ENCODE peak calls at places on chromosome 7, in five cellular contexts. O, F, U, C and B are unnamed samples.

GRCh38 chr7:159280008-159280407 is 135.3 kb upstream of the VIPR2 start:
- DNase-seq in C (no peak), F (no peak), O (no peak), U (no peak), B (no peak)

GRCh38 chr7:70072220-70072619 is 473.9 kb downstream of the AUTS2 start:
- DNase-seq in O (no peak), U (peak), C (peak), F (no peak), B (no peak)

GRCh38 chr7:88480901-88481300 is 174.2 kb upstream of the STEAP4 start:
- DNase-seq in O (no peak), F (no peak), C (peak), U (no peak), B (no peak)

GRCh38 chr7:151539055-151539714 is 19.5 kb upstream of the RHEB start:
- DNase-seq in C (peak), F (no peak), U (no peak), O (peak), B (no peak)

GRCh38 chr7:138008588-138009349 is 6.9 kb upstream of the CREB3L2 start:
- DNase-seq in F (peak), O (peak), U (peak), C (peak), B (peak)

GRCh38 chr7:6273380-6273837 is 985 bp upstream of the CYTH3 start:
- DNase-seq in C (no peak), F (no peak), O (no peak), U (no peak), B (no peak)

GRCh38 chr7:121442845-121443244 is 46.7 kb upstream of the FAM3C start:
- DNase-seq in F (no peak), C (no peak), O (peak), U (no peak), B (no peak)

GRCh38 chr7:27917774-27918314 is 177.9 kb downstream of the TAX1BP1 start:
- DNase-seq in U (peak), O (no peak), F (no peak), C (peak), B (no peak)

GRCh38 chr7:24241216-24241615 is 42.8 kb upstream of the NPY start:
- DNase-seq in F (no peak), U (no peak), O (no peak), C (peak), B (no peak)

GRCh38 chr7:151311294-151311864 is 30.2 kb upstream of the NUB1 start:
- DNase-seq in O (peak), C (no peak), F (no peak), U (peak), B (no peak)

GRCh38 chr7:83271212-83272099 is 108.8 kb upstream of the PCLO start:
- DNase-seq in F (no peak), U (peak), C (peak), O (no peak), B (no peak)

GRCh38 chr7:150429699-150430098 is 20.7 kb upstream of the GIMAP8 start:
- DNase-seq in O (no peak), F (no peak), C (no peak), U (no peak), B (no peak)

GRCh38 chr7:77197135-77197534 is 2.5 kb downstream of the FGL2 start:
- DNase-seq in C (no peak), U (no peak), O (no peak), F (no peak), B (no peak)

GRCh38 chr7:144019457-144019856 is 19.3 kb downstream of the OR6B1 start:
- DNase-seq in U (peak), F (no peak), C (peak), O (no peak), B (no peak)

GRCh38 chr7:28754027-28754426 is 204.1 kb downstream of the TRIL start:
- DNase-seq in U (peak), C (peak), O (no peak), F (no peak), B (peak)

GRCh38 chr7:12220321-12221046 is 9.4 kb downstream of the TMEM106B start:
- DNase-seq in F (no peak), U (no peak), O (no peak), C (peak), B (no peak)

GRCh38 chr7:33907625-33908024 is 2.3 kb downstream of the BMPER start:
- DNase-seq in F (no peak), C (no peak), O (no peak), U (no peak), B (no peak)

GRCh38 chr7:33905389-33906032 is at the start of gene BMPER:
- DNase-seq in U (peak), C (peak), O (peak), F (no peak), B (peak)

GRCh38 chr7:33906697-33907096 is 1.4 kb downstream of the BMPER start:
- DNase-seq in O (no peak), C (no peak), F (no peak), U (no peak), B (no peak)

GRCh38 chr7:33903770-33904679 is 1.3 kb upstream of the BMPER start:
- DNase-seq in U (peak), O (peak), F (no peak), C (peak), B (peak)

GRCh38 chr7:33904680-33905388 is 505 bp upstream of the BMPER start:
- DNase-seq in O (peak), C (peak), F (no peak), U (peak), B (peak)
- TF ChIP-seq CTCF in O (no peak), C (peak), F (peak), U (no peak), B (no peak)

DNA sequence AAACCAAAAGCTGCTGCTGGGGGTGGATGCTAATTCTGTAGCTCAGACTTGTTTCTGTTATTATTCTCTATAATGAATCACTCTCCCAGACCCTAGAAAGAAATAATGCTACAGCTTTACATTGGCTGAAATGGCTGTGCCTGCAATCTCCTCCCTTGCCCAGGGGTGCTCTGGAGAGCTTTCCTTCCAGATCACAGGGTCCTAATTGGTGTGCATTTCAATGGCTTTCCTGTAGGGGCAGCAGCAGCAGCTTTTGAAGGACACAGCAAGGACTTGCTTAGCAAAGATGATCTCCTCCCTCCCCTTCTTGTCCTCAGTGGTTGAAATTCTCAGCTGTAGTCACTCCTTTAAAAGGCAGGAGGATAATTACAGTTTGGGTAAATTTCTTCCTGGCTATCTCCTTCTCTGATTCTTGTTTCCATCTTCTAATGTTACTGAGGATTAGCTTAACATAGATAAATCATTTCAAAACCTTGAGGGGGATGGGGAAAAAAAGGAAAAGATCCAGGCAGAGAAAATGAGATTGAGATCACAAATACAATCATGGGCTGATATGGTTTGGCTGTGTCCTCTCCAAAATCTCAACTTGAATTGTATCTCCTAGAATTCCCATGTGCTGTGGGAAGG is 120.2 kb upstream of the CTTNBP2 start:
- DNase-seq in O (peak), C (peak), F (no peak), U (peak), B (peak)
- TF ChIP-seq CTCF in O (peak), C (peak), F (peak), U (peak), B (peak)

GRCh38 chr7:128137096-128137655 is 103.9 kb upstream of the LEP start:
- DNase-seq in U (peak), C (peak), O (peak), F (peak), B (no peak)

GRCh38 chr7:128139406-128139805 is 101.7 kb upstream of the LEP start:
- DNase-seq in F (no peak), O (no peak), U (no peak), C (no peak), B (no peak)

GRCh38 chr7:128132426-128133069 is 101.3 kb upstream of the LRRC4 start:
- DNase-seq in U (no peak), C (no peak), F (no peak), O (no peak), B (no peak)

GRCh38 chr7:128135275-128136214 is 104.3 kb upstream of the LRRC4 start:
- DNase-seq in C (peak), U (peak), F (peak), O (peak), B (peak)

DNA sequence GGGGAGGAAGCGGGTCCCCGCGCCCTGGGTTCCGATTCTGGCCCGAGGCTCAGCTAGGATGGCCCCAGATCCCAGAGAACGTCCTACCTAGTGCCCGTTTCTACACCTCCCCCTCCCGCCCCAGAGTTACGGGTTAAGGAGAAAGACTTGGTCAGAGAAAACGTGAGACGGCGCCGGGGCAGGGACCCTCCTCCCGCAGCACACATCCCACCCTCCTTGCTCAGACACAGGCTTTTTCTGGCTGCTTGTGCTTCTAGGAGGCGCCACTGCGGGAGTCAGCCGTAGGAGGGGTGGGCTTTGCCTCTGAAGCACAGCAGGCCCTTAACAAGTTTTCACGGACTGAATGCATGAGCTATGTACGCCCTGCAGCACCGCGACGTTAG is 104.9 kb upstream of the LEP start:
- DNase-seq in C (no peak), F (no peak), O (no peak), U (no peak), B (peak)
- TF ChIP-seq CTCF in C (no peak), F (no peak), O (no peak), U (no peak), B (no peak)

DNA sequence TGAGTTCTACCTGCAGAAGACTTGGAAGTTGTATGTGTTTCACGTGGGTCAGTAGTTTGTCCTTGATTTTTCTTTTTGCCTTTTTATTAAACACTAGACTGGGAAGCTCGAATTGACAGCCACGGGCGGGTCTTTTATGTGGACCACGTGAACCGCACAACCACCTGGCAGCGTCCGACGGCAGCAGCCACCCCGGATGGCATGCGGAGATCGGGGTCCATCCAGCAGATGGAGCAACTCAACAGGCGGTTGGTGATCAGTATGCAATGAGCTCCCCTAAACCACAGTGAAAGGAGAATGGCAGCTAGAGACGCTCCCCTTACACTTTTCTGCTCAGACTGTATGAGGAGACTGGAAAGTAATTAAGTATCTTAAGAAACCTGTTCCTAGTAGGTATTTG is 126.7 kb upstream of the STK17A start:
- DNase-seq in U (no peak), F (no peak), O (no peak), C (peak), B (no peak)
- TF ChIP-seq CTCF in U (no peak), F (no peak), O (no peak), C (no peak), B (no peak)